ENCODE peak calls at places on chromosomes 1 and 21, in eight cellular contexts. One of them, this sample, is unnamed.
A peak's percentile ranks its signal among the peaks of the same experiment; 100 is the strongest.

GRCh38 chr1:204725821-204726448 is 40.4 kb upstream of the LRRN2 start:
- DNase-seq in GM23248: no peak
- DNase-seq in HCT116: peak; percentile 4
- DNase-seq in mammary epithelial cell: peak; percentile 69
- DNase-seq in fibroblast of lung: peak; percentile 9
- DNase-seq in hepatocyte: peak; percentile 41
- DNase-seq in neural progenitor cell: no peak
- DNase-seq in A673: no peak
- DNase-seq in this sample: no peak

GRCh38 chr1:1088036-1088800 is 14.1 kb upstream of the RNF223 start:
- DNase-seq in GM23248: no peak
- DNase-seq in HCT116: no peak
- DNase-seq in mammary epithelial cell: no peak
- DNase-seq in fibroblast of lung: no peak
- DNase-seq in hepatocyte: no peak
- DNase-seq in neural progenitor cell: no peak
- DNase-seq in A673: no peak
- DNase-seq in this sample: no peak

GRCh38 chr1:30403061-30403645 is 320.2 kb downstream of the MATN1 start:
- DNase-seq in GM23248: no peak
- DNase-seq in HCT116: no peak
- DNase-seq in mammary epithelial cell: no peak
- DNase-seq in fibroblast of lung: no peak
- DNase-seq in hepatocyte: no peak
- DNase-seq in neural progenitor cell: no peak
- DNase-seq in A673: no peak
- DNase-seq in this sample: no peak

GRCh38 chr1:85433096-85433495 is 31.9 kb downstream of the DDAH1 start:
- DNase-seq in GM23248: no peak
- DNase-seq in HCT116: no peak
- DNase-seq in mammary epithelial cell: no peak
- DNase-seq in fibroblast of lung: no peak
- DNase-seq in hepatocyte: no peak
- DNase-seq in neural progenitor cell: no peak
- DNase-seq in A673: no peak
- DNase-seq in this sample: no peak

GRCh38 chr1:77175230-77175844 is 43.9 kb downstream of the PIGK start:
- DNase-seq in GM23248: peak; percentile 7
- DNase-seq in HCT116: peak; percentile 32
- DNase-seq in mammary epithelial cell: peak; percentile 19
- DNase-seq in fibroblast of lung: peak; percentile 6
- DNase-seq in hepatocyte: no peak
- DNase-seq in neural progenitor cell: peak; percentile 53
- DNase-seq in A673: peak; percentile 22
- DNase-seq in this sample: no peak

GRCh38 chr1:184409011-184409410 is 22.2 kb downstream of the C1orf21 start:
- DNase-seq in GM23248: peak; percentile 56
- DNase-seq in HCT116: no peak
- DNase-seq in mammary epithelial cell: no peak
- DNase-seq in fibroblast of lung: peak; percentile 44
- DNase-seq in hepatocyte: no peak
- DNase-seq in neural progenitor cell: no peak
- DNase-seq in A673: no peak
- DNase-seq in this sample: no peak

GRCh38 chr1:206074839-206075238 is 21.9 kb downstream of the RHEX start:
- DNase-seq in GM23248: no peak
- DNase-seq in HCT116: no peak
- DNase-seq in mammary epithelial cell: no peak
- DNase-seq in fibroblast of lung: no peak
- DNase-seq in hepatocyte: no peak
- DNase-seq in neural progenitor cell: no peak
- DNase-seq in A673: no peak
- DNase-seq in this sample: no peak

GRCh38 chr1:55277377-55278130 is 62.4 kb upstream of the USP24 start:
- DNase-seq in GM23248: peak; percentile 89
- DNase-seq in HCT116: peak; percentile 79
- DNase-seq in mammary epithelial cell: peak; percentile 75
- DNase-seq in fibroblast of lung: peak; percentile 65
- DNase-seq in hepatocyte: peak; percentile 86
- DNase-seq in neural progenitor cell: peak; percentile 89
- DNase-seq in A673: peak; percentile 89
- DNase-seq in this sample: peak; percentile 52

GRCh38 chr1:192462630-192463029 is 112.9 kb upstream of the RGS1 start:
- DNase-seq in GM23248: no peak
- DNase-seq in HCT116: no peak
- DNase-seq in mammary epithelial cell: no peak
- DNase-seq in fibroblast of lung: no peak
- DNase-seq in hepatocyte: no peak
- DNase-seq in neural progenitor cell: no peak
- DNase-seq in A673: peak; percentile 46
- DNase-seq in this sample: no peak

GRCh38 chr1:33298623-33299277 is 22.1 kb downstream of the A3GALT2 start:
- DNase-seq in GM23248: peak; percentile 75
- DNase-seq in HCT116: peak; percentile 47
- DNase-seq in mammary epithelial cell: peak; percentile 43
- DNase-seq in fibroblast of lung: peak; percentile 44
- DNase-seq in hepatocyte: peak; percentile 80
- DNase-seq in neural progenitor cell: peak; percentile 79
- DNase-seq in A673: peak; percentile 69
- DNase-seq in this sample: no peak

GRCh38 chr21:31630062-31630711 is 29.3 kb upstream of the SOD1 start:
- DNase-seq in GM23248: peak; percentile 30
- DNase-seq in HCT116: peak; percentile 75
- DNase-seq in mammary epithelial cell: peak; percentile 98
- DNase-seq in fibroblast of lung: peak; percentile 90
- DNase-seq in hepatocyte: peak; percentile 33
- DNase-seq in neural progenitor cell: no peak
- DNase-seq in A673: peak; percentile 28
- DNase-seq in this sample: no peak

GRCh38 chr1:171433451-171433850 is 51.9 kb upstream of the PRRC2C start:
- DNase-seq in GM23248: peak; percentile 68
- DNase-seq in HCT116: no peak
- DNase-seq in mammary epithelial cell: peak; percentile 48
- DNase-seq in fibroblast of lung: peak; percentile 95
- DNase-seq in hepatocyte: no peak
- DNase-seq in neural progenitor cell: no peak
- DNase-seq in A673: no peak
- DNase-seq in this sample: no peak

DNA sequence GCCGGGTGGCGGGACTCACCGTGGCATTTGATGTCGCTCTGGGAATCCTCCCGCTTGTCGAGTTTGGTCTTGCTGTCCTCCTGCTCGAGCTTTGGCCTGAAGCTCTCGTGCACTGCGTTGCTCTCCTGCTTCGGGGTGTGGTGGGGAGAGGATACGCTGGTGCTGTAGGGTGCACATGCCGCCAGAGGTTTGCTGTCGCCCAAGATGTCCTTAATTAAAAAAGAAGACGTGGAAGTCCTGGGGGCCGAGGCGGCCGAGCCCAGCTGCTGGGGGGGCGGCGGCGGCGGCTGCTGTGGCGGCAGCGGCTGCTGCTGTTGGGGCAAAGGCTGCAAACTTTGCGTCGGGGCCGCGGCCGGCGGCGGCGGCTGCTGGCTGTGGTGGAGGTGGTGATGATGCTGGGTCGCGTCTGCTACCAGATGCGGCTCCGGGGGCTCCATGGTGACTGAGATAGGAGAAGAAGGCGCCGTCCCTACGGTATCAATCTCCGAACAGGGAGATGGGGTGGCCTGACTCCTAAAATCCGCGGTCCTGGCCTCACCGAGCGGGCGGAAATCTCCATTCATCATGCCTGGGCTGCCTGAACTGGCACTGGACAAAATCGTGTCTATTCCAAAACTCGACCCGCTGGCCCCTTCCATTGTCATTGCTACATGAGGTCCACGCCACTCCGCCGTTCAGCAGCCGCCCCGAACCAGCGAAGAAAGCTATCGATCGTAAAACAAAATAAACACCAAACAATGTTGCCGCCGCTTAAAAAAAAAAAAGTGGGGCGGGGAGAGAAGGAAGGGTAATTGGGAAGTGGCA is at the start of gene BARHL2:
- DNase-seq in GM23248: no peak
- DNase-seq in HCT116: no peak
- DNase-seq in mammary epithelial cell: no peak
- DNase-seq in fibroblast of lung: no peak
- DNase-seq in hepatocyte: no peak
- DNase-seq in neural progenitor cell: peak; percentile 60
- DNase-seq in A673: peak; percentile 65
- DNase-seq in this sample: no peak
- TF ChIP-seq EZH2 in GM23248: peak; percentile 94
- TF ChIP-seq EZH2 in HCT116: no peak
- TF ChIP-seq EZH2 in mammary epithelial cell: peak; percentile 97
- TF ChIP-seq EZH2 in fibroblast of lung: peak; percentile 90
- TF ChIP-seq EZH2 in hepatocyte: peak; percentile 99
- TF ChIP-seq EZH2 in neural progenitor cell: peak; percentile 99
- TF ChIP-seq EZH2 in A673: no peak
- TF ChIP-seq EZH2 in this sample: no peak

GRCh38 chr1:82090104-82090503 is 289.4 kb downstream of the ADGRL2 start:
- DNase-seq in GM23248: peak; percentile 27
- DNase-seq in HCT116: no peak
- DNase-seq in mammary epithelial cell: no peak
- DNase-seq in fibroblast of lung: no peak
- DNase-seq in hepatocyte: no peak
- DNase-seq in neural progenitor cell: no peak
- DNase-seq in A673: peak; percentile 18
- DNase-seq in this sample: no peak

GRCh38 chr1:82091729-82092128 is 291.0 kb downstream of the ADGRL2 start:
- DNase-seq in GM23248: peak; percentile 1
- DNase-seq in HCT116: no peak
- DNase-seq in mammary epithelial cell: no peak
- DNase-seq in fibroblast of lung: no peak
- DNase-seq in hepatocyte: no peak
- DNase-seq in neural progenitor cell: no peak
- DNase-seq in A673: peak; percentile 27
- DNase-seq in this sample: no peak

GRCh38 chr1:82091274-82091673 is 290.5 kb downstream of the ADGRL2 start:
- DNase-seq in GM23248: no peak
- DNase-seq in HCT116: no peak
- DNase-seq in mammary epithelial cell: no peak
- DNase-seq in fibroblast of lung: no peak
- DNase-seq in hepatocyte: no peak
- DNase-seq in neural progenitor cell: no peak
- DNase-seq in A673: no peak
- DNase-seq in this sample: no peak

GRCh38 chr1:82099170-82099569 is 298.4 kb downstream of the ADGRL2 start:
- DNase-seq in GM23248: no peak
- DNase-seq in HCT116: no peak
- DNase-seq in mammary epithelial cell: no peak
- DNase-seq in fibroblast of lung: peak; percentile 23
- DNase-seq in hepatocyte: no peak
- DNase-seq in neural progenitor cell: no peak
- DNase-seq in A673: no peak
- DNase-seq in this sample: no peak

DNA sequence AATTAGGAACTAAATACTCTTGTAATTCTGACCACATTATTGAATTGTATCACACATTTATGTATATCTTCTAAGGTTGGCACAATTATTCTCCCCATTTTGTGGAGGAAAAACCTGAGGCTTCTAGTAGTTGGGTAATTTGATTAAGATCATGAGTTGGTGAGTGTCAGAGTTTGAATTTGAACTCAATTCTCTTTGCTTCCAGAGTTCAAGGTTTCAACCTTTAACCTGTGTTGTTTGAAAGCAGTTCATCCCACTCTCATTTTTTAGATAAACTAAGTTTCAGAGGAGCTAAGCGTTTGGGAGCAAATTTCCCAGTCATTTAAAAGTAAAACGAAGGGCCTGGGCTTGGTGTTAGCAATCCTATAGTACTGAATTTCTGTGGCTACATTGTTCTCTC is 293.4 kb downstream of the ADGRL2 start:
- DNase-seq in GM23248: no peak
- DNase-seq in HCT116: no peak
- DNase-seq in mammary epithelial cell: no peak
- DNase-seq in fibroblast of lung: no peak
- DNase-seq in hepatocyte: no peak
- DNase-seq in neural progenitor cell: no peak
- DNase-seq in A673: no peak
- DNase-seq in this sample: no peak
- H3K9me3 ChIP-seq in GM23248: no peaks in the 10 kb centered on the region
- H3K9me3 ChIP-seq in HCT116: no peaks in the 10 kb centered on the region
- H3K9me3 ChIP-seq in mammary epithelial cell: no peaks in the 10 kb centered on the region
- H3K9me3 ChIP-seq in fibroblast of lung: no peaks in the 10 kb centered on the region
- H3K9me3 ChIP-seq in hepatocyte: no peaks in the 10 kb centered on the region
- H3K9me3 ChIP-seq in neural progenitor cell: no peaks in the 10 kb centered on the region
- H3K9me3 ChIP-seq in A673: no peaks in the 10 kb centered on the region
- H3K9me3 ChIP-seq in this sample: no peaks in the 10 kb centered on the region

GRCh38 chr1:65419681-65420589 is 533 bp upstream of the LEPR start:
- DNase-seq in GM23248: peak; percentile 99
- DNase-seq in HCT116: peak; percentile 96
- DNase-seq in mammary epithelial cell: peak; percentile 96
- DNase-seq in fibroblast of lung: peak; percentile 96
- DNase-seq in hepatocyte: peak; percentile 100
- DNase-seq in neural progenitor cell: peak; percentile 98
- DNase-seq in A673: peak; percentile 97
- DNase-seq in this sample: peak; percentile 87
- H3K4me3 ChIP-seq in GM23248: peak overlapping the region; percentile 89
- H3K4me3 ChIP-seq in HCT116: peak overlapping the region; percentile 79
- H3K4me3 ChIP-seq in mammary epithelial cell: peak overlapping the region; percentile 46
- H3K4me3 ChIP-seq in fibroblast of lung: peak overlapping the region; percentile 75
- H3K4me3 ChIP-seq in hepatocyte: peak overlapping the region; percentile 56
- H3K4me3 ChIP-seq in neural progenitor cell: peak overlapping the region; percentile 93
- H3K4me3 ChIP-seq in A673: peak overlapping the region; percentile 66
- H3K4me3 ChIP-seq in this sample: peak overlapping the region; percentile 97

GRCh38 chr1:224996266-224996665 is 66.8 kb downstream of the DNAH14 start:
- DNase-seq in GM23248: peak; percentile 1
- DNase-seq in HCT116: peak; percentile 33
- DNase-seq in mammary epithelial cell: peak; percentile 60
- DNase-seq in fibroblast of lung: peak; percentile 47
- DNase-seq in hepatocyte: no peak
- DNase-seq in neural progenitor cell: no peak
- DNase-seq in A673: no peak
- DNase-seq in this sample: no peak
- TF ChIP-seq EZH2 in GM23248: no peak
- TF ChIP-seq EZH2 in HCT116: no peak
- TF ChIP-seq EZH2 in mammary epithelial cell: no peak
- TF ChIP-seq EZH2 in fibroblast of lung: no peak
- TF ChIP-seq EZH2 in hepatocyte: no peak
- TF ChIP-seq EZH2 in neural progenitor cell: no peak
- TF ChIP-seq EZH2 in A673: no peak
- TF ChIP-seq EZH2 in this sample: no peak

GRCh38 chr1:4595341-4596225 is 58.8 kb upstream of the AJAP1 start:
- DNase-seq in GM23248: no peak
- DNase-seq in HCT116: no peak
- DNase-seq in mammary epithelial cell: no peak
- DNase-seq in fibroblast of lung: no peak
- DNase-seq in hepatocyte: no peak
- DNase-seq in neural progenitor cell: no peak
- DNase-seq in A673: no peak
- DNase-seq in this sample: no peak
- H3K9me3 ChIP-seq in GM23248: no peaks in the 10 kb centered on the region
- H3K9me3 ChIP-seq in HCT116: no peaks in the 10 kb centered on the region
- H3K9me3 ChIP-seq in mammary epithelial cell: peaks cover 14% of the 10 kb centered on the region
- H3K9me3 ChIP-seq in fibroblast of lung: no peaks in the 10 kb centered on the region
- H3K9me3 ChIP-seq in hepatocyte: no peaks in the 10 kb centered on the region
- H3K9me3 ChIP-seq in neural progenitor cell: no peaks in the 10 kb centered on the region
- H3K9me3 ChIP-seq in A673: no peaks in the 10 kb centered on the region
- H3K9me3 ChIP-seq in this sample: no peaks in the 10 kb centered on the region

GRCh38 chr1:213982515-213982813 is 5.3 kb upstream of the PROX1 start:
- DNase-seq in GM23248: no peak
- DNase-seq in HCT116: no peak
- DNase-seq in mammary epithelial cell: no peak
- DNase-seq in fibroblast of lung: no peak
- DNase-seq in hepatocyte: no peak
- DNase-seq in neural progenitor cell: no peak
- DNase-seq in A673: no peak
- DNase-seq in this sample: no peak
- H3K4me3 ChIP-seq in GM23248: peak overlapping the region; percentile 32
- H3K4me3 ChIP-seq in HCT116: no peak overlapping the region
- H3K4me3 ChIP-seq in mammary epithelial cell: no peak overlapping the region
- H3K4me3 ChIP-seq in fibroblast of lung: no peak overlapping the region
- H3K4me3 ChIP-seq in hepatocyte: peak overlapping the region; percentile 24
- H3K4me3 ChIP-seq in neural progenitor cell: peak overlapping the region; percentile 58
- H3K4me3 ChIP-seq in A673: no peak overlapping the region
- H3K4me3 ChIP-seq in this sample: no peak overlapping the region

GRCh38 chr1:36323636-36324321 is at the start of gene EVA1B:
- DNase-seq in GM23248: peak; percentile 79
- DNase-seq in HCT116: no peak
- DNase-seq in mammary epithelial cell: peak; percentile 43
- DNase-seq in fibroblast of lung: peak; percentile 88
- DNase-seq in hepatocyte: peak; percentile 90
- DNase-seq in neural progenitor cell: peak; percentile 75
- DNase-seq in A673: peak; percentile 67
- DNase-seq in this sample: no peak
- TF ChIP-seq EZH2 in GM23248: no peak
- TF ChIP-seq EZH2 in HCT116: no peak
- TF ChIP-seq EZH2 in mammary epithelial cell: no peak
- TF ChIP-seq EZH2 in fibroblast of lung: no peak
- TF ChIP-seq EZH2 in hepatocyte: no peak
- TF ChIP-seq EZH2 in neural progenitor cell: no peak
- TF ChIP-seq EZH2 in A673: no peak
- TF ChIP-seq EZH2 in this sample: no peak